ENCODE peak calls at places on chromosomes 6 and 20, in eight cellular contexts. P, K, A, W, O, E, D and Q are unnamed samples.
A peak's percentile ranks its signal among the peaks of the same experiment; 100 is the strongest.

GRCh38 chr20:62475819-62476073 is at the start of gene GATA5:
- DNase-seq in K (no peak), P (no peak), D (no peak), E (no peak), W (no peak), O (no peak), A (no peak), Q (no peak)

GRCh38 chr20:33154252-33154651 is 13.7 kb upstream of the BPIFA2 start:
- DNase-seq in O (no peak), D (no peak), A (no peak), W (no peak), E (no peak), P (no peak), K (no peak), Q (no peak)

GRCh38 chr20:31945790-31946189 is 6.1 kb downstream of the PDRG1 start:
- DNase-seq in A (no peak), K (no peak), D (no peak), P (no peak), W (no peak), E (no peak), O (no peak), Q (no peak)

GRCh38 chr6:150813993-150814359 is 51.5 kb upstream of the MTHFD1L start:
- DNase-seq in K (peak; percentile 52), O (no peak), E (peak; percentile 84), P (no peak), D (no peak), W (no peak), A (peak; percentile 11), Q (peak; percentile 55)

GRCh38 chr20:61299088-61299487 is 47.0 kb downstream of the CDH4 start:
- DNase-seq in E (no peak), K (no peak), O (no peak), P (no peak), A (no peak), D (no peak), W (no peak), Q (no peak)

GRCh38 chr6:122548281-122548680 is 61.9 kb upstream of the PKIB start:
- DNase-seq in E (no peak), A (no peak), O (no peak), P (no peak), K (no peak), D (no peak), W (no peak), Q (no peak)

GRCh38 chr20:44736170-44737021 is 9.3 kb upstream of the KCNK15 start:
- DNase-seq in K (no peak), D (no peak), W (no peak), P (no peak), O (peak; percentile 63), E (peak; percentile 65), A (peak; percentile 90), Q (peak; percentile 58)

GRCh38 chr6:44062771-44063560 is 64.3 kb downstream of the MRPL14 start:
- DNase-seq in W (no peak), O (no peak), D (no peak), K (no peak), E (peak; percentile 58), A (no peak), P (no peak), Q (no peak)

GRCh38 chr6:54717849-54718455 is 128.6 kb upstream of the FAM83B start:
- DNase-seq in K (no peak), D (no peak), E (peak; percentile 71), W (peak; percentile 49), A (peak; percentile 83), P (peak; percentile 79), O (peak; percentile 77), Q (peak; percentile 18)

GRCh38 chr20:50111120-50111828 is 1.7 kb downstream of the UBE2V1 start:
- DNase-seq in W (no peak), A (no peak), K (no peak), D (no peak), P (no peak), E (peak; percentile 60), O (no peak), Q (no peak)

GRCh38 chr6:35287671-35288396 is 9.8 kb upstream of the DEF6 start:
- DNase-seq in D (no peak), K (no peak), E (no peak), A (no peak), O (no peak), W (no peak), P (no peak), Q (no peak)

GRCh38 chr20:53695797-53696527 is 102.3 kb upstream of the ZNF217 start:
- DNase-seq in P (no peak), W (no peak), O (no peak), E (no peak), D (no peak), A (no peak), K (no peak), Q (no peak)

GRCh38 chr20:16740365-16741072 is 7.6 kb upstream of the OTOR start:
- DNase-seq in D (no peak), A (no peak), O (no peak), E (no peak), K (no peak), P (peak; percentile 7), W (no peak), Q (no peak)

GRCh38 chr6:2919886-2920285 is 16.8 kb upstream of the SERPINB9 start:
- DNase-seq in W (no peak), A (no peak), K (no peak), D (no peak), E (no peak), P (no peak), O (no peak), Q (no peak)

GRCh38 chr6:165770430-165771082 is 107.5 kb upstream of the PDE10A start:
- DNase-seq in D (no peak), W (no peak), O (no peak), K (no peak), A (no peak), E (no peak), P (no peak), Q (no peak)

GRCh38 chr6:110528930-110529325 is 52.5 kb upstream of the SLC22A16 start:
- DNase-seq in O (no peak), P (no peak), E (no peak), D (no peak), K (no peak), A (no peak), W (no peak), Q (no peak)

GRCh38 chr20:50191065-50191565 is 485 bp downstream of the CEBPB start:
- DNase-seq in D (peak; percentile 73), E (peak; percentile 79), O (peak; percentile 47), K (peak; percentile 75), P (peak; percentile 49), A (peak; percentile 79), W (no peak), Q (peak; percentile 75)

GRCh38 chr20:11080776-11081406 is 407.1 kb upstream of the JAG1 start:
- DNase-seq in E (no peak), P (no peak), A (no peak), O (no peak), W (no peak), D (no peak), K (no peak), Q (no peak)

GRCh38 chr6:95551678-95552324 is 25.5 kb upstream of the MANEA start:
- DNase-seq in W (no peak), P (no peak), A (no peak), D (no peak), O (no peak), E (no peak), K (no peak), Q (no peak)

GRCh38 chr20:39269493-39270217 is 307.5 kb downstream of the DHX35 start:
- DNase-seq in O (no peak), P (no peak), D (no peak), A (no peak), W (no peak), K (no peak), E (no peak), Q (no peak)

GRCh38 chr20:39271205-39271604 is 309.1 kb downstream of the DHX35 start:
- DNase-seq in E (no peak), P (no peak), O (peak; percentile 25), A (no peak), K (no peak), D (no peak), W (no peak), Q (no peak)

GRCh38 chr20:39268566-39268965 is 306.4 kb downstream of the DHX35 start:
- DNase-seq in D (no peak), K (no peak), P (no peak), W (no peak), O (no peak), A (no peak), E (no peak), Q (no peak)

GRCh38 chr20:39266989-39267388 is 304.8 kb downstream of the DHX35 start:
- DNase-seq in O (no peak), P (no peak), W (no peak), D (no peak), E (no peak), K (no peak), A (no peak), Q (no peak)

GRCh38 chr20:39269031-39269461 is 306.9 kb downstream of the DHX35 start:
- DNase-seq in A (peak; percentile 82), P (peak; percentile 40), D (peak; percentile 42), E (peak; percentile 52), W (no peak), O (no peak), K (peak; percentile 20), Q (peak; percentile 61)
- TF ChIP-seq CTCF in A (peak; percentile 97), P (peak; percentile 77), D (no peak), E (peak; percentile 91), W (peak; percentile 95), O (peak; percentile 31), K (peak; percentile 93), Q (peak; percentile 88)

GRCh38 chr6:146292506-146292905 is 251.1 kb upstream of the RAB32 start:
- DNase-seq in O (no peak), D (no peak), E (no peak), P (no peak), A (no peak), K (no peak), W (no peak), Q (no peak)
- TF ChIP-seq CTCF in O (no peak), D (no peak), E (no peak), P (no peak), A (no peak), K (no peak), W (no peak), Q (no peak)

GRCh38 chr6:163120223-163120622 is 294.3 kb upstream of the QKI start:
- DNase-seq in E (no peak), O (no peak), A (no peak), W (no peak), K (no peak), D (no peak), P (no peak), Q (no peak)
- TF ChIP-seq CTCF in E (no peak), O (no peak), A (no peak), W (no peak), K (no peak), D (no peak), P (no peak), Q (no peak)

GRCh38 chr6:28497893-28498292 is 17.7 kb downstream of the GPX6 start:
- DNase-seq in E (no peak), W (no peak), O (no peak), K (no peak), P (no peak), D (no peak), A (no peak), Q (no peak)

GRCh38 chr6:28501259-28501658 is 14.3 kb downstream of the GPX6 start:
- DNase-seq in W (no peak), A (no peak), O (no peak), D (no peak), K (no peak), E (no peak), P (no peak), Q (no peak)

GRCh38 chr6:28491984-28492317 is 23.6 kb downstream of the GPX6 start:
- DNase-seq in A (no peak), O (no peak), P (no peak), E (no peak), W (no peak), K (no peak), D (no peak), Q (no peak)

GRCh38 chr6:28497306-28497705 is 18.3 kb downstream of the GPX6 start:
- DNase-seq in D (no peak), W (no peak), K (no peak), E (no peak), O (no peak), A (no peak), P (no peak), Q (no peak)

GRCh38 chr6:28496099-28496779 is 19.4 kb downstream of the GPX6 start:
- DNase-seq in O (no peak), W (no peak), A (no peak), D (no peak), E (no peak), P (no peak), K (no peak), Q (no peak)
- TF ChIP-seq CTCF in O (no peak), W (peak; percentile 3), A (no peak), D (no peak), E (peak; percentile 9), P (no peak), K (no peak), Q (peak; percentile 4)